ENCODE peak calls at places on chromosomes 12 and 14, in seven cellular contexts. V, P, C, F, R, I and J are unnamed samples.

GRCh38 chr14:93304771-93305170 is 28.1 kb downstream of the BTBD7 start:
- DNase-seq in V (no peak), P (no peak), C (peak), F (no peak), R (no peak), I (no peak), J (no peak)

GRCh38 chr14:98965061-98965460 is 306.9 kb downstream of the BCL11B start:
- DNase-seq in V (no peak), P (no peak), C (no peak), F (no peak), R (no peak), I (no peak), J (no peak)

GRCh38 chr12:89770391-89770790 is 61.8 kb upstream of the ATP2B1 start:
- DNase-seq in V (no peak), P (no peak), C (no peak), F (no peak), R (no peak), I (no peak), J (no peak)

GRCh38 chr12:104263580-104264358 is 39.8 kb upstream of the EID3 start:
- DNase-seq in V (peak), P (no peak), C (no peak), F (no peak), R (no peak), I (no peak), J (no peak)

GRCh38 chr14:76958975-76959710 is 69.4 kb downstream of the IRF2BPL start:
- DNase-seq in V (peak), P (peak), C (peak), F (no peak), R (peak), I (peak), J (no peak)

GRCh38 chr14:69133206-69134125 is 19.5 kb downstream of the DCAF5 start:
- DNase-seq in V (peak), P (no peak), C (no peak), F (no peak), R (no peak), I (peak), J (no peak)

GRCh38 chr14:92323031-92323915 is at the start of gene SLC24A4:
- DNase-seq in V (peak), P (no peak), C (no peak), F (peak), R (no peak), I (no peak), J (peak)

GRCh38 chr12:15732341-15733061 is 56.7 kb downstream of the EPS8 start:
- DNase-seq in V (no peak), P (peak), C (peak), F (no peak), R (peak), I (no peak), J (no peak)

GRCh38 chr12:26823391-26823790 is 9.6 kb downstream of the ITPR2 start:
- DNase-seq in V (no peak), P (no peak), C (no peak), F (no peak), R (no peak), I (no peak), J (no peak)

GRCh38 chr14:51430600-51430999 is 190.6 kb downstream of the TMX1 start:
- DNase-seq in V (no peak), P (no peak), C (peak), F (no peak), R (no peak), I (no peak), J (no peak)

GRCh38 chr14:97688626-97689336 is 891.6 kb downstream of the VRK1 start:
- DNase-seq in V (no peak), P (no peak), C (no peak), F (no peak), R (no peak), I (no peak), J (no peak)

GRCh38 chr14:103520657-103521437 is 1.8 kb downstream of the CKB start:
- DNase-seq in V (peak), P (peak), C (no peak), F (peak), R (no peak), I (peak), J (peak)

GRCh38 chr12:116338064-116338872 is 60.8 kb upstream of the MED13L start:
- DNase-seq in V (no peak), P (no peak), C (no peak), F (no peak), R (no peak), I (no peak), J (no peak)

GRCh38 chr14:41476526-41476925 is 130.2 kb upstream of the LRFN5 start:
- DNase-seq in V (no peak), P (no peak), C (no peak), F (no peak), R (no peak), I (no peak), J (no peak)

GRCh38 chr12:64221656-64222010 is 463 bp downstream of the KICS2 start:
- DNase-seq in V (peak), P (peak), C (peak), F (peak), R (peak), I (peak), J (peak)

GRCh38 chr12:107622005-107622404 is 63.6 kb upstream of the PWP1 start:
- DNase-seq in V (peak), P (peak), C (peak), F (peak), R (no peak), I (peak), J (peak)
- TF ChIP-seq JUND in V (no peak), P (no peak), C (no peak), F (no peak), R (no peak), I (no peak), J (no peak)

GRCh38 chr14:96145116-96145864 is 59.3 kb upstream of the BDKRB2 start:
- DNase-seq in V (no peak), P (no peak), C (no peak), F (peak), R (no peak), I (no peak), J (no peak)

GRCh38 chr14:96143906-96144305 is 60.7 kb upstream of the BDKRB2 start:
- DNase-seq in V (no peak), P (no peak), C (no peak), F (no peak), R (no peak), I (no peak), J (no peak)

GRCh38 chr14:96149131-96149530 is 55.5 kb upstream of the BDKRB2 start:
- DNase-seq in V (no peak), P (no peak), C (no peak), F (no peak), R (no peak), I (no peak), J (no peak)

GRCh38 chr14:96148631-96149030 is 56.0 kb upstream of the BDKRB2 start:
- DNase-seq in V (no peak), P (no peak), C (no peak), F (no peak), R (no peak), I (no peak), J (peak)

GRCh38 chr14:96146131-96146771 is 58.4 kb upstream of the BDKRB2 start:
- DNase-seq in V (no peak), P (no peak), C (no peak), F (peak), R (no peak), I (no peak), J (peak)
- TF ChIP-seq JUND in V (no peak), P (no peak), C (no peak), F (no peak), R (no peak), I (no peak), J (no peak)

DNA sequence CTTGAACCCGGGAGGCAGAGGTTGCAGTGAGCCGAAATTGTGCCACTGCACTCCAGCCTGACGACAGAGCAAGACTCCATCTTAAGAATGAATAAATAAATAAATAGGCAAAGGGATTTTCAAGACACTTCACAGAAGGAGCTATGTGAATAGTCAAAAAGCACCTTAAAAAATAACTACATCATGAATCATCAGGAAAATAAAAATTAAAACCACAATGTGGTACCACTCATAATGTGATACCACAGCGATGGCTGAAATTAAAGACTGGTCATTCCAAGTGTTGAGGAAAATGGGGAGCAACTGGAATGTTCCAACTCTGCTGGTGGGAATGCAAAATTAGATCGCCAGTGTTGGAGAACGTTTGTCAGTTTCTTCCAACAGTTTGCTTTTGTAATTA is 93.1 kb upstream of the TBX3 start:
- DNase-seq in V (no peak), P (no peak), C (no peak), F (no peak), R (no peak), I (no peak), J (no peak)
- TF ChIP-seq JUND in V (no peak), P (no peak), C (no peak), F (no peak), R (no peak), I (no peak), J (no peak)

DNA sequence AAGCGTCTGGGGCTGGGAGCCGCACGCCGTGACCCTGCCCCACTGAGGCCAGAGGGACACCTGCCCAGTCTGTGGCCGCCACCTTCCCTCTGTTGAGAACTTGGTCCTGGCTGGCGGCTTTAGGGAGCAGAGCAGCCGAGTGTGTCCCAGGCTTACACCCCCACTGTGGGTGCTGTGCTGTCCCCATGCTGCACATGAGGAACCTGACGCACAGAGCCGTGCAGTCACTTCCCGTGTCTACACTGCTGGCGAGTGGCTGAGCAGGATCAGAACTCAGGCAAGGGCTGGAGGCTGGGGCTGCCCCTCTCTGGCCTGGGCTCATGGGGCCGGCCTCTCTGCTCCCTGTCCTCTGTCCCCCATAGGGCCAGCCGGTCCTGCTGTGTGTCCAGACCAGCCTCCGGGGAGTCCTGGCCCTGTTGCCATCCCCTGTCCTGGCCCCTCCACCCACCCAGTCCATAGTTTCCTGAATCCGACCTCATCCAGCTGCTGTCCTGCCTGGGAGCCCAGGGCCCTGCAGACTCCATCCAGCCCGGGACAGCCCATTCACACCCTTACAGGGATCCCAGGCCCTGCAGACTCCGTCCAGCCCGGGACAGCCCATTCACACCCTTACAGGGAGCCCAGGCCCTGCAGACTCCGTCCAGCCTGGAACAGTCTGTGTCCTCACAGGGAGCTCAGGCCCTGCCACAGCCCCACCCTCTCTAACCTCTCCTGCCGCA is 10.3 kb downstream of the FBRSL1 start:
- DNase-seq in V (no peak), P (no peak), C (no peak), F (no peak), R (no peak), I (no peak), J (no peak)
- TF ChIP-seq JUND in V (no peak), P (no peak), C (no peak), F (no peak), R (no peak), I (no peak), J (no peak)